ENCODE peak calls at places on chromosomes 12 and 14, in seven cellular contexts. H, L, E, Y, J, K and U are unnamed samples.
A peak's percentile ranks its signal among the peaks of the same experiment; 100 is the strongest.

GRCh38 chr12:53005215-53005985 is 856 bp upstream of the EIF4B start:
- DNase-seq in L (no peak), Y (no peak), K (no peak), H (no peak), J (no peak), E (no peak), U (no peak)

GRCh38 chr12:79527498-79527897 is 163.3 kb downstream of the PAWR start:
- DNase-seq in J (no peak), H (peak; percentile 19), E (no peak), L (no peak), Y (no peak), K (no peak), U (no peak)

GRCh38 chr14:59918824-59919581 is 941 bp upstream of the LRRC9 start:
- DNase-seq in E (no peak), L (no peak), Y (no peak), J (peak; percentile 47), H (peak; percentile 31), K (peak; percentile 44), U (no peak)

GRCh38 chr12:89949457-89950195 is 241.0 kb upstream of the ATP2B1 start:
- DNase-seq in H (peak; percentile 57), L (no peak), J (peak; percentile 45), E (peak; percentile 19), Y (no peak), K (peak; percentile 95), U (peak; percentile 83)

GRCh38 chr12:123149088-123149827 is 1.6 kb downstream of the PITPNM2 start:
- DNase-seq in J (no peak), H (no peak), Y (no peak), E (no peak), L (no peak), K (no peak), U (no peak)

GRCh38 chr12:109722753-109723109 is 9.1 kb downstream of the FAM222A start:
- DNase-seq in J (no peak), Y (no peak), E (no peak), K (no peak), L (no peak), H (no peak), U (no peak)

GRCh38 chr14:33709711-33710110 is 241.2 kb downstream of the EGLN3 start:
- DNase-seq in J (no peak), K (no peak), E (no peak), L (no peak), Y (no peak), H (no peak), U (no peak)

GRCh38 chr14:100824156-100824555 is 1.8 kb upstream of the MEG3 start:
- DNase-seq in E (no peak), H (peak; percentile 19), L (peak; percentile 31), J (no peak), Y (peak; percentile 37), K (no peak), U (no peak)

GRCh38 chr12:51269174-51270066 is 795 bp downstream of the SMAGP start:
- DNase-seq in H (peak; percentile 35), L (no peak), Y (peak; percentile 46), J (no peak), K (peak; percentile 44), E (peak; percentile 49), U (no peak)

GRCh38 chr12:51482808-51483532 is 58.3 kb downstream of the SLC4A8 start:
- DNase-seq in K (no peak), Y (peak; percentile 18), E (peak; percentile 5), L (no peak), H (peak; percentile 2), J (no peak), U (no peak)

GRCh38 chr12:100573499-100574261 is at the start of gene GAS2L3:
- DNase-seq in L (peak; percentile 51), E (peak; percentile 45), K (peak; percentile 81), J (peak; percentile 72), H (peak; percentile 89), Y (peak; percentile 68), U (peak; percentile 80)

GRCh38 chr12:6345319-6346071 is 3.6 kb upstream of the TNFRSF1A start:
- DNase-seq in H (peak; percentile 97), K (peak; percentile 73), J (no peak), Y (no peak), E (no peak), L (no peak), U (no peak)

GRCh38 chr12:69540606-69541386 is 44.5 kb upstream of the CCT2 start:
- DNase-seq in Y (no peak), E (no peak), K (no peak), L (no peak), J (no peak), H (peak; percentile 83), U (no peak)

GRCh38 chr12:67193705-67194104 is 75.5 kb upstream of the CAND1 start:
- DNase-seq in J (peak; percentile 13), H (peak; percentile 21), L (no peak), K (peak; percentile 21), Y (no peak), E (no peak), U (no peak)

GRCh38 chr14:64795921-64796320 is 83.8 kb downstream of the SPTB start:
- DNase-seq in L (no peak), J (no peak), Y (no peak), E (no peak), K (no peak), H (no peak), U (no peak)

GRCh38 chr14:64758711-64759554 is 54.7 kb downstream of the PLEKHG3 start:
- DNase-seq in Y (no peak), H (peak; percentile 92), L (no peak), K (peak; percentile 46), J (peak; percentile 94), E (no peak), U (no peak)

GRCh38 chr12:123056053-123056452 is 75.6 kb downstream of the ARL6IP4 start:
- DNase-seq in Y (no peak), K (no peak), L (no peak), E (no peak), J (no peak), H (peak; percentile 49), U (peak; percentile 59)